ENCODE peak calls at places on chromosomes 12 and 14, in four cellular contexts. J is WTC11, Z is HepG2, X is K562. G is an unnamed sample.

GRCh38 chr12:10249690-10250455 is 37.2 kb downstream of the GABARAPL1 start:
- DNase-seq in X (no peak), Z (no peak), J (no peak), G (no peak)

GRCh38 chr14:54329082-54329695 is 67.6 kb upstream of the CDKN3 start:
- DNase-seq in Z (peak; percentile 65), X (peak; percentile 38), J (peak; percentile 60), G (peak; percentile 77)

GRCh38 chr14:38297681-38298080 is 41.8 kb upstream of the CLEC14A start:
- DNase-seq in X (no peak), J (no peak), Z (no peak), G (no peak)

GRCh38 chr12:20142956-20143355 is 225.4 kb upstream of the PDE3A start:
- DNase-seq in J (no peak), Z (no peak), X (no peak), G (peak; percentile 10)

GRCh38 chr12:75260316-75260715 is 50.7 kb upstream of the KCNC2 start:
- DNase-seq in X (no peak), J (no peak), Z (no peak), G (no peak)

GRCh38 chr12:68403296-68403695 is 71.1 kb upstream of the MDM1 start:
- DNase-seq in J (no peak), X (no peak), Z (no peak), G (no peak)

GRCh38 chr12:89166525-89166934 is 185.8 kb downstream of the DUSP6 start:
- DNase-seq in X (peak; percentile 3), Z (no peak), J (no peak), G (no peak)

GRCh38 chr12:75850751-75851462 is 180.7 kb downstream of the PHLDA1 start:
- DNase-seq in J (no peak), X (no peak), Z (no peak), G (no peak)

GRCh38 chr12:6224550-6224949 is 24.4 kb downstream of the CD9 start:
- DNase-seq in X (no peak), J (no peak), Z (no peak), G (no peak)

GRCh38 chr14:64745511-64746041 is 41.4 kb downstream of the PLEKHG3 start:
- DNase-seq in X (no peak), J (no peak), Z (peak; percentile 28), G (no peak)

GRCh38 chr12:89524201-89525001 is at the start of gene GALNT4:
- DNase-seq in J (peak; percentile 90), X (peak; percentile 92), Z (peak; percentile 81), G (peak; percentile 81)

GRCh38 chr12:27868165-27868564 is 88.1 kb upstream of the MANSC4 start:
- DNase-seq in Z (no peak), X (no peak), J (no peak), G (no peak)

GRCh38 chr14:29123017-29123416 is 356.4 kb downstream of the FOXG1 start:
- DNase-seq in Z (no peak), J (no peak), X (no peak), G (no peak)

GRCh38 chr14:62213516-62213915 is 451.3 kb downstream of the SNAPC1 start:
- DNase-seq in Z (no peak), J (no peak), X (no peak), G (peak; percentile 10)

GRCh38 chr12:54383041-54383609 is 1.4 kb downstream of the ZNF385A start:
- DNase-seq in J (no peak), Z (no peak), X (peak; percentile 79), G (no peak)

GRCh38 chr12:91307957-91308705 is 125.5 kb upstream of the DCN start:
- DNase-seq in J (no peak), Z (no peak), X (no peak), G (no peak)

GRCh38 chr14:80940146-80940545 is 1.4 kb downstream of the CEP128 start:
- DNase-seq in J (no peak), X (no peak), Z (no peak), G (no peak)

GRCh38 chr14:88667555-88668273 is 104.9 kb downstream of the ZC3H14 start:
- DNase-seq in X (peak; percentile 72), Z (peak; percentile 70), J (peak; percentile 38), G (peak; percentile 72)

GRCh38 chr14:49972199-49972671 is 79.4 kb downstream of the ARF6 start:
- DNase-seq in J (no peak), Z (no peak), X (no peak), G (no peak)

GRCh38 chr14:38238332-38238731 is 17.6 kb downstream of the CLEC14A start:
- DNase-seq in Z (no peak), J (no peak), X (no peak), G (no peak)

GRCh38 chr12:6237830-6238229 is 37.6 kb downstream of the CD9 start:
- DNase-seq in X (no peak), J (no peak), Z (no peak), G (no peak)

GRCh38 chr14:95609398-95609990 is 74.6 kb downstream of the GLRX5 start:
- DNase-seq in Z (peak; percentile 39), J (peak; percentile 75), X (peak; percentile 44), G (peak; percentile 60)

GRCh38 chr12:69059465-69060457 is 126.8 kb upstream of the CPM start:
- DNase-seq in Z (no peak), X (peak; percentile 5), J (no peak), G (no peak)

GRCh38 chr12:22653790-22654189 is 28.8 kb downstream of the ETNK1 start:
- DNase-seq in J (no peak), Z (no peak), X (no peak), G (no peak)

DNA sequence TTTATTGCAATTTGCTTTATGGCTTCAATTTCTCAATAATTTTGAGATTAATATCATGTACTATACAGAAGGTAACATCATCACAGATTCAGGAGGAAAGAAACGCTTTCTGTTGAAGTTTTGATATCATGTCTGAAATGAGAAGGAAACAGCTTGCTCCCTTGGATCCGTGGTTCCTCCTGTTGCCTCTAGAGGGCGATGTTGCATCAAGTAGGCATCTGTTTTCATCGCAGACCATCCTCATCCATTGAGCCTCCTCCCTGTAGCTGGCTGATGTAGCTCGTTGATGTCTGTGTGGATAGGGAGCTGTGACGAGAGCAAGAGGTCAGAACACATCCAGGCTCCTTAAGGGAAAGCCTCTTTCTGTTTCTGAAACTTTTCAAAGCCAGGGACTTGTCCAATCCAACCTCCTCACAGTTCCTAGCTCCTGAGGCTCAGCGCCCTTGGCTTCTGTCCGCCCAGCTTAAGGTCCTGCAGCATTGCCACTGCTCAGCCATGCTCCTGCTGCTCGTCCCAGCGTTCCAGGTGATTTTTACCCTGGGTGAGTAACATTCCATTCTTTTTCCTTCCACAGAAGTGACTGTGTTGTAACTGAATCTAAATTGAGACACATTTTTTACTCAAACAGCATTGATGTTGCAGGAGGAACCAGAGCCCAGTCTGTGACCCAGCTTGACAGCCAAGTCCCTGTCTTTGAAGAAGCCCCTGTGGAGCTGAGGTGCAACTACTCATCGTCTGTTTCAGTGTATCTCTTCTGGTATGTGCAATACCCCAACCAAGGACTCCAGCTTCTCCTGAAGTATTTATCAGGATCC is 304.8 kb upstream of the OR4E1 start:
- DNase-seq in X (peak; percentile 44), Z (peak; percentile 55), J (peak; percentile 67), G (peak; percentile 77)
- TF ChIP-seq ELF4 in X (no peak), Z (no peak), J (no peak), G (no peak)

DNA sequence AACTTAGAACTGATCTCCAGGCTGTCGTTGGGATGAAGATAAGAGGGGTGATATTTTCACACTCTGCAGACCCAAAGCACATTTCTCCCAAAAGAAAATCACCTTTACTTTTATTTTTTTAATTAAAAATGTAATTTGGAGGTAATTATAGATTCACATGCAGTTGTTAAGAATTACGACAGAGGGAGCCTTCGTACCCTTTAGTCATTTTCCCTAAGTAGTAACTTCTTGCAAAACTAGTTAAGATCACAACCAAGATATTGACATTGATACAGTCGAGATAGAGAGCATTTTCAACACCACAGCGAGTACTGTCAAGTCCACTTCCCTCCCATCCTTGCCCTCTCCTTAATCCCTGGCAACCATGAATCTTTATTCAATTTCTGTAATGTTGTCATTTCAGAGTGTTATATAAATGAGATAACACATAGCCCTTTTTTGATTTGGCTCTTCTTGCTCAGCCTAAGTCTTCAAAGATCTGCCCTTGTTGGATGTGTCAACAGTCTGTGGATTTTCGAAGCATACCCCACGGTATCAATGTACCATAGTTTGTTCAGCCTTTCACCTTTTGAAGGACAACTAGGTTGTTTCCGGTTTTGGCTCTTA is 39.6 kb downstream of the DNAH10 start:
- DNase-seq in X (peak; percentile 31), Z (no peak), J (no peak), G (no peak)
- TF ChIP-seq ELF4 in X (no peak), Z (no peak), J (no peak), G (no peak)

DNA sequence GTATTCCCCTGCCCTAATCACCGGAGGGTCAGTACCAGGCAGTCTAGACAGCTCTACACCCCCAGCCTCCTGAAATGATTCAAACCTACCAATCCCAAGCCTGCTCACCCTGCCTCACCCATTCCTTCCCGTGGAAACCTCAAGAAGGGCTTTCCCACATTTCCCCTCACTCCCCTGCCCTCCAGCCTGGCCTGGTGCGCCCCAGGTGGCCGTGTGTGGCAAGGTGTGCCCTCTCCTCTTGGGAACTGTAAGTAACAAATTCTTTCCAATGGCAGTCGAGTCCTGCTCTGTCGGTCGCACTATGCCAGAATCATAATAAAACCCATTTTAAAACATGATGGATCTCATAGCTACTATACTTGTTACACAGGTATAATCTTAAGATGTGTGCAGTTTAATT is 13.9 kb upstream of the DEGS2 start:
- DNase-seq in J (no peak), X (no peak), Z (no peak), G (no peak)
- TF ChIP-seq ELF4 in J (no peak), X (no peak), Z (no peak), G (no peak)

DNA sequence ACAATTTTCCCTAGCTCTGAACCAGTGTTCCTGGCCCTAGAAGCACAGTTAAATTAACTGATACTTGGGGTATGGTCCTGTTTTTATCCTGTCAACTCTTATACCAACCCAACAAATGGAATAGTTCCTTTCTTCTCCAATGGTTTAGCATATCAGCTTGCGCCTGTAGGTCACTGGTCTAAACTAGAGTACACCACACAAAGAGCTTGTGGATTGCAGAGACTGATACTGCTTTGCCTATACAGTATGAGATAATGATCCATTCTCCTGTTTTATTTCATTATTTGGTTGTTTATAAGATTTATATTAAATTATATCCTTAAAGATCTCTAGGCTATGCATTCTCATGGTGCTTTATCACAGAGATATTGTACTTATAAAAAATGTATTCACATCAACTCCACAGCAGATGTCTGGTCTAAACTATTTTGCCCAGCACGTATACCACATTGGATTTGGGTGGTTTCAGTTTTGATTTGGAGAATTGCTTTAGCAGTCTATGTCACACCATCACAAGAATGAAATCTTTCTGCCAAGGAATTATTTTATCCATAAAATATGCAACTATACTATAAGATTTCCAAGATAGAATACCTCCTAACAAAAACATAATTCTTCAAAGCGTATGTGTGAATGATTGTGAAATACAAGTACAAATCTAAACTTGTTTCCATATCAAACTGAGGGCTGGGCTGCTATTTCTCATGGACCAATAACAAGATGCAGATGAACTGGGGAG is 142.1 kb downstream of the SLC16A7 start:
- DNase-seq in X (no peak), Z (no peak), J (no peak), G (no peak)
- TF ChIP-seq ELF4 in X (no peak), Z (no peak), J (no peak), G (no peak)

GRCh38 chr12:132560421-132560830 is 50.0 kb downstream of the LRCOL1 start:
- DNase-seq in Z (no peak), X (peak; percentile 60), J (peak; percentile 49), G (peak; percentile 51)
- TF ChIP-seq ELF4 in Z (no peak), X (no peak), J (no peak), G (no peak)

GRCh38 chr12:52975820-52976573 is 27.1 kb downstream of the KRT18 start:
- DNase-seq in J (peak; percentile 63), Z (peak; percentile 68), X (peak; percentile 63), G (no peak)

GRCh38 chr12:52977195-52977594 is 28.3 kb downstream of the KRT18 start:
- DNase-seq in J (no peak), Z (no peak), X (no peak), G (no peak)

GRCh38 chr12:52976574-52977071 is 27.7 kb downstream of the KRT18 start:
- DNase-seq in J (no peak), Z (no peak), X (no peak), G (no peak)

GRCh38 chr12:52971701-52972329 is 22.9 kb downstream of the KRT18 start:
- DNase-seq in J (no peak), Z (peak; percentile 49), X (no peak), G (no peak)

GRCh38 chr12:52975204-52975603 is 26.3 kb downstream of the KRT18 start:
- DNase-seq in Z (peak; percentile 57), J (no peak), X (peak; percentile 70), G (no peak)
- TF ChIP-seq ELF4 in Z (no peak), J (no peak), X (no peak), G (no peak)

G was measured in HEK293T.